ENCODE peak calls at places on chromosomes 11 and 22, in nine cellular contexts. Q, C, X, Z, P, M, T, D and K are unnamed samples.

GRCh38 chr11:78416285-78417174 is 1.1 kb downstream of the GAB2 start:
- DNase-seq in Q (peak), C (no peak), X (peak), Z (peak), P (peak), M (peak), T (peak), D (peak), K (peak)

GRCh38 chr11:9817191-9817590 is 153.3 kb downstream of the SWAP70 start:
- DNase-seq in Q (no peak), C (no peak), X (no peak), Z (no peak), P (no peak), M (no peak), T (no peak), D (no peak), K (no peak)

GRCh38 chr11:114077482-114078305 is 18.2 kb downstream of the ZBTB16 start:
- DNase-seq in Q (no peak), C (no peak), X (no peak), Z (no peak), P (no peak), M (no peak), T (no peak), D (peak), K (no peak)

GRCh38 chr11:119100246-119100959 is 1.2 kb downstream of the DPAGT1 start:
- DNase-seq in Q (no peak), C (no peak), X (no peak), Z (no peak), P (peak), M (no peak), T (peak), D (no peak), K (no peak)

GRCh38 chr11:118241191-118242098 is 10.7 kb downstream of the MPZL3 start:
- DNase-seq in Q (no peak), C (no peak), X (no peak), Z (no peak), P (peak), M (no peak), T (no peak), D (peak), K (no peak)

GRCh38 chr11:96393753-96394348 is 4.0 kb downstream of the JRKL start:
- DNase-seq in Q (no peak), C (peak), X (no peak), Z (no peak), P (no peak), M (no peak), T (peak), D (no peak), K (no peak)

GRCh38 chr11:93039841-93040240 is 70.4 kb downstream of the MTNR1B start:
- DNase-seq in Q (no peak), C (no peak), X (no peak), Z (no peak), P (no peak), M (no peak), T (no peak), D (no peak), K (no peak)

GRCh38 chr22:50102946-50103345 is 13.1 kb downstream of the MOV10L1 start:
- DNase-seq in Q (no peak), C (no peak), X (no peak), Z (no peak), P (no peak), M (no peak), T (no peak), D (peak), K (no peak)

GRCh38 chr11:67406969-67407699 is 3.3 kb downstream of the TBC1D10C start:
- DNase-seq in Q (no peak), C (no peak), X (no peak), Z (no peak), P (no peak), M (no peak), T (no peak), D (peak), K (no peak)
- TF ChIP-seq CTCF in Q (no peak), C (no peak), X (no peak), Z (no peak), P (no peak), M (no peak), T (no peak), D (no peak), K (no peak)

DNA sequence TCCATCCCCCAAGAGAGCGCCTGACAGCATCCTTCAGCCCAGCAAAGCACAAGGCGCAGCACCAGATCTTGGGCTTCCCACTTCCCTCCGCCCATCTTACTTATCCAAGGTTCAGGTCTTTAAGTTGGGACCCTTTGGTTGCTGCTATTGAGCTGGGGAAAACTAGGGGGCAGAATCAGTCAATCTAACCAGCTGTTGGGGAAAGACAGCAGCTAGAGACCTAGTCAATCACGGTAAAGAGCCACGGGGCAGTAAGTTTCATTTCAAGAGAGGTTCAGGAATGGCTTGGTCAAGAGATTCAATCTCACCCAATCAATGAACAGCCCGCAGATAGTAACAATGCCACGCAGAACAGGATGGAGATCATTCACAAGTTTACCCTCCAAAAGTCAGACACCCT is 1.7 kb downstream of the ABTB2 start:
- DNase-seq in Q (no peak), C (no peak), X (no peak), Z (no peak), P (no peak), M (no peak), T (no peak), D (no peak), K (no peak)
- TF ChIP-seq CTCF in Q (no peak), C (no peak), X (no peak), Z (no peak), P (no peak), M (no peak), T (no peak), D (no peak), K (no peak)

GRCh38 chr11:13666708-13667107 is 1.8 kb upstream of the FAR1 start:
- DNase-seq in Q (no peak), C (no peak), X (no peak), Z (no peak), P (no peak), M (no peak), T (no peak), D (no peak), K (no peak)
- TF ChIP-seq CTCF in Q (no peak), C (no peak), X (no peak), Z (no peak), P (no peak), M (no peak), T (no peak), D (no peak), K (no peak)

DNA sequence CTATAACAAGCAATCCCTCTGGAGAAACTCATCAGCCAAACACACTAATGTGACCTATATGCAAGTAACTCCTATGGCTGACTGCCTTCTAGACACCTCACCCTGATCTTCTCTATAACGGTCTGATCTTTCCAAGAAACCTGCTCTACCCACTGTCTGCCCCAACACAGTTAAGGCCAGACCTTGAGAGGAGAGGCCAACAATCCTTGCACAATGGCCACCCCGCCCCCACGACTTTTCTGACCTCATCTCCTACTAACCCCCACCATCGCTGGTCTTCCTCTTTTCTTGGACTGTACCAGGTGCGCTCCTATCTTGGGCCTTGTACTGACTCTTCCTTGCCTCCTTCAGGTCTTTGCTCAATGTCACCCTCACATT is 12.5 kb downstream of the HIRA start:
- DNase-seq in Q (no peak), C (no peak), X (no peak), Z (no peak), P (no peak), M (no peak), T (no peak), D (peak), K (no peak)
- TF ChIP-seq CTCF in Q (no peak), C (no peak), X (no peak), Z (no peak), P (no peak), M (no peak), T (no peak), D (no peak), K (no peak)

DNA sequence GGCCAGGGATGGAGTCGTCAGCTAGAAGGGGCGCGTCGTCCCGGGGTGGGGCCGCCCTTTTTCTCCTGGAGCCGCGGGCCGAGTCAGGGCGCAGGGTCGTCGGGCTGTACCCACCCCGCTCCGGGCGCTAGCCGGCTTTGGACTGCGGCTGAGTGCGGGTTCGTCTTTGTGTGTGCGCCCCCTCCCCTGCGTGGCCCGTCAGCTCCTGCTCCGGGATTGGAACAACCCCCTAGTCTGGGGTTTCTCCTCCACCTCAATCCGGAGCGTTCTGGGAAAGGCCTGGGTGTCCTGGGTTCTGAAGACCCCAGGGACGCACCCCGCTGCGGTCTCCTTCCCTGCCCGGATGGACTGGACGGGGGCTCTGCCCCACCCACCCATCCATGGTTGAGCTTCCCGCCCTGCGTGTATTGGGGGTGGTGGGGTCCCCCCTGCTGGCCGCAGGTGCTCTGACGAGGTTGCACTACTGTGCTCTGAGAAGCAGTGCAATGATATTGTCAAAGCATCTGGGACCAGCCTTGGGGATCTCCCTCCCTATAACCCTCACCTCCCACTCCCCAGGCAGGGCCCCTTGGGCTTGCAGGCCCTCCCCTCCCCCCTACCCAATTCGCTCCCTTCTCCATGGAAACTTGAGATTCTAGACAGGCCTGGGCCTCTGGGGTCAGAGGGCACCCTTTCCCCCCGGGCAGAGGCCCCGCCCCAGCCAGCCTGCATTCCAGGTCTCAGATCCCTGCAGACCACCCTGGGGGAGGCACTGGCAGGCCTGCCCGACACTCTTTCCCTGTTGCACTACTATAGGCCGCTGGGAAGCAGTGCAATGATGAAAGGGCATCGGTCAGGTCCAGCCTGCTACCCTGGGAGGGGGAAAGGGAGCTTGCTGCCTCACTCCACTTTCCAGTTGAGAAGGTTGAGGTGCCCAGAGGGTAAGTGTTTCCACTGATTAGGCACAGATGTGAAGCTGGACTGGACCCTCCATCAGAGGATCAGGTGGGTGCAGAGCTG is 10.7 kb downstream of the SDF2L1 start:
- DNase-seq in Q (peak), C (no peak), X (no peak), Z (no peak), P (no peak), M (no peak), T (no peak), D (no peak), K (no peak)
- TF ChIP-seq CTCF in Q (no peak), C (no peak), X (no peak), Z (no peak), P (no peak), M (no peak), T (peak), D (no peak), K (peak)

DNA sequence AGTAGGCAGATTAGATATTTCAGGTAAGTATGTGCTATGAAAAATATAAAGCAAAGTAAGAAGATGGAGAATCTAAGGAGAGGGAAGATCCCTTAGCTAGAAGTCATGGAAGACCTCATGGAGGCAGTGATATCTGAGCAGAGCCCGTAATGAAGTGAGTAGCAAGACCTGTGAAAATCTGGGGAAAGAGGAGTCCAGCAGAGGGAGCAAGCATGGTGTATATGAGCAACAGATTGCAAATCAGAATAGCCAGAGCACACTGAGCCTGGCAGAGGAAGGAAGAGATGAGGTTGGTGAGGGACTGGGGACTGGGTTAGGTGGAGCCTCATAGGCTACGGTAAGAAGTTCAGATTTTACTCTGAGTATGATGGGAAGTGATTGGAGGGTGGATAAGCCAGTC is 9.4 kb downstream of the LHFPL7 start:
- DNase-seq in Q (no peak), C (no peak), X (no peak), Z (no peak), P (peak), M (no peak), T (peak), D (no peak), K (no peak)
- TF ChIP-seq CTCF in Q (peak), C (peak), X (peak), Z (no peak), P (peak), M (no peak), T (peak), D (no peak), K (peak)

DNA sequence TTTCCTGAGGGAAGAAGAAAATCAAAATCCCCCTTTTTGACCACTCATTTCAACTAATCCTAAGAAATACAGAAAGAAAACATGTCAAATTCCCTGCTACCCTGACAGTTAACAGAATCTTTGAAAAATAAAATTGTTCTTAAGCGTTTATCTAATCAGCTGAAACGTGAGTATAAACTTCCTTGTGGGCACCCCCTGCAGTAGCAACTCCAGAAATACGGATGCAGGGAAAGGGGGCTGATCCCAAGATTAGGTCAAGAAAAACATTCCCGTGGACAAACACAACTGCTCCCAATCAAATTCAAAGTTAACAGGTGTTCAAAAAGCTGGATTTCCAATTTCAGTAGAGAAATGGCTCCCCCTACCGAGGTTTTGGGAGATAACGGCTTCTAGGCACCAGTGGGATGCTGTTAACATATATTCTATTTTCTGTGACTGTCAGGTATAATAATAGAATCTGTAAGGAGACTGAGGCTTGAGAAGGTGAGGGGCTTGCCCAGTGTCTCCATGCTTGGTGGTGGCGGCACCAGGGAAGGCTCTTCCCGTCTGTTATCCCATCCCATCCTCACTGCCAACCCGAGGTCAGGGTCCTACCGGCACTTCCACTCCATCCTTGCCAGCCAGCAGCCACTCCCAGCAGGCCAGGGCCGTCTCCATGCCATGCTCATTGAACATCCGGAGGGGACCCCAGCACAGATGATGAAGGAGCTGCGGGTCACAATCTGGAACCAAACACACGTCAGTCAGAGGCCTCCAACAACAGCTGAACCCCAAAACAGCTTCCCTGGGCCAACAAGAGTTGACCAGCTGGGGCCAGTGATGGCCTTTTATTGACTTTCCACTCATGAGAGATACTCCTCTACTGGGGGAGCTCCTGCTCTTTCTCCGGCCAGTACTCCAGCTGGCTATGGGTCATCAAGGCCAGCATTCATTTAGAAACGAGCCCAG is 32.0 kb upstream of the SERPIND1 start:
- DNase-seq in Q (peak), C (no peak), X (no peak), Z (no peak), P (peak), M (no peak), T (peak), D (peak), K (no peak)
- TF ChIP-seq CTCF in Q (peak), C (peak), X (peak), Z (no peak), P (peak), M (peak), T (peak), D (peak), K (peak)

DNA sequence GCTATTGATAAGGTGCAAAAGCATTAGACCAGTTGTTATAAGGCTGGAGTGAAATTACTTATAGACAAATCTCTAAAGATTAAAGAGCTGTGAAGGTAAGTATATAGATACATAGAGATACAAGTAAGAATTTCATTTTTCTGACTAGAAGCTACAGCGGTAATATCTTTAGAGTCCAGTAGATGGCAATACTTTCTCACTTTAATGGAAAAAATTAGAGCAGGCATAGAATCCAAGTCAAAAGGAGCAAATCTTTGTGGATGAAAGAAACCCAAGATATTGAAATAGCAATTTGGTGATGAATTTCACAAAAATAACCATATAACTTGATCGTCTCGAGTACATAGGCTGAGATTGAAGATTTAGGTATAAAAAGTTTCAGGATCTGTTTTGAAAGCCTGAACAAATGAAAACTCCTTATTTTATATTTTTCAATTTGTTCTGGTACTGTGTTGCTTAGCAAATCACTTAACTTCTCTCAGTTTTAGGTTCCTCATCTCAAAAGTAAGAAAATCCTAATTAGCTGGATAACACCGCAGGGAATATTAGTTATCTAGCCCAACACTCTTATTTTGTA is 81.9 kb downstream of the UVRAG start:
- DNase-seq in Q (no peak), C (no peak), X (no peak), Z (no peak), P (no peak), M (no peak), T (peak), D (no peak), K (no peak)
- TF ChIP-seq CTCF in Q (peak), C (peak), X (peak), Z (no peak), P (peak), M (peak), T (peak), D (peak), K (peak)

GRCh38 chr11:104151404-104152204 is 12.3 kb downstream of the PDGFD start:
- DNase-seq in Q (no peak), C (no peak), X (no peak), Z (no peak), P (no peak), M (no peak), T (peak), D (no peak), K (no peak)
- TF ChIP-seq CTCF in Q (peak), C (peak), X (peak), Z (no peak), P (peak), M (peak), T (peak), D (peak), K (peak)